ENCODE peak calls at places on chromosomes 6 and 20, in six cellular contexts. One of them, this sample, is unnamed.

GRCh38 chr20:34369265-34369664 is 6.2 kb downstream of the ITCH start:
- DNase-seq in coronary artery: peak
- DNase-seq in neural progenitor cell: no peak
- DNase-seq in CD8-positive, alpha-beta T cell: no peak
- DNase-seq in ovary: no peak
- DNase-seq in breast epithelium: no peak
- DNase-seq in this sample: no peak

GRCh38 chr20:22563062-22563965 is 21.1 kb downstream of the FOXA2 start:
- DNase-seq in coronary artery: no peak
- DNase-seq in neural progenitor cell: no peak
- DNase-seq in CD8-positive, alpha-beta T cell: no peak
- DNase-seq in ovary: no peak
- DNase-seq in breast epithelium: no peak
- DNase-seq in this sample: no peak

GRCh38 chr6:52284131-52284459 is 447 bp downstream of the MCM3 start:
- DNase-seq in coronary artery: no peak
- DNase-seq in neural progenitor cell: peak
- DNase-seq in CD8-positive, alpha-beta T cell: no peak
- DNase-seq in ovary: no peak
- DNase-seq in breast epithelium: no peak
- DNase-seq in this sample: peak

GRCh38 chr20:775679-776135 is 7.4 kb upstream of the SLC52A3 start:
- DNase-seq in coronary artery: no peak
- DNase-seq in neural progenitor cell: peak
- DNase-seq in CD8-positive, alpha-beta T cell: no peak
- DNase-seq in ovary: no peak
- DNase-seq in breast epithelium: no peak
- DNase-seq in this sample: peak

GRCh38 chr6:66161546-66162108 is 454.6 kb upstream of the EYS start:
- DNase-seq in coronary artery: no peak
- DNase-seq in neural progenitor cell: no peak
- DNase-seq in CD8-positive, alpha-beta T cell: no peak
- DNase-seq in ovary: no peak
- DNase-seq in breast epithelium: no peak
- DNase-seq in this sample: no peak

GRCh38 chr6:149271348-149272340 is 45.9 kb upstream of the TAB2 start:
- DNase-seq in coronary artery: no peak
- DNase-seq in neural progenitor cell: no peak
- DNase-seq in CD8-positive, alpha-beta T cell: peak
- DNase-seq in ovary: no peak
- DNase-seq in breast epithelium: no peak
- DNase-seq in this sample: no peak

GRCh38 chr20:34985439-34986310 is 30.0 kb downstream of the MYH7B start:
- DNase-seq in coronary artery: no peak
- DNase-seq in neural progenitor cell: no peak
- DNase-seq in CD8-positive, alpha-beta T cell: no peak
- DNase-seq in ovary: no peak
- DNase-seq in breast epithelium: no peak
- DNase-seq in this sample: no peak

GRCh38 chr6:13615802-13616140 is 636 bp downstream of the NOL7 start:
- DNase-seq in coronary artery: no peak
- DNase-seq in neural progenitor cell: peak
- DNase-seq in CD8-positive, alpha-beta T cell: peak
- DNase-seq in ovary: peak
- DNase-seq in breast epithelium: no peak
- DNase-seq in this sample: peak

GRCh38 chr6:27237089-27237723 is 10.3 kb upstream of the PRSS16 start:
- DNase-seq in coronary artery: no peak
- DNase-seq in neural progenitor cell: peak
- DNase-seq in CD8-positive, alpha-beta T cell: no peak
- DNase-seq in ovary: peak
- DNase-seq in breast epithelium: no peak
- DNase-seq in this sample: peak

GRCh38 chr20:23298926-23299672 is 51.5 kb upstream of the NXT1 start:
- DNase-seq in coronary artery: peak
- DNase-seq in neural progenitor cell: no peak
- DNase-seq in CD8-positive, alpha-beta T cell: no peak
- DNase-seq in ovary: no peak
- DNase-seq in breast epithelium: no peak
- DNase-seq in this sample: no peak

GRCh38 chr6:151440930-151441329 is 11.0 kb downstream of the RMND1 start:
- DNase-seq in coronary artery: no peak
- DNase-seq in neural progenitor cell: no peak
- DNase-seq in CD8-positive, alpha-beta T cell: no peak
- DNase-seq in ovary: no peak
- DNase-seq in breast epithelium: no peak
- DNase-seq in this sample: no peak

GRCh38 chr20:25533920-25534700 is 51.2 kb downstream of the NINL start:
- DNase-seq in coronary artery: no peak
- DNase-seq in neural progenitor cell: no peak
- DNase-seq in CD8-positive, alpha-beta T cell: no peak
- DNase-seq in ovary: no peak
- DNase-seq in breast epithelium: no peak
- DNase-seq in this sample: peak

GRCh38 chr6:117515326-117515725 is 32.9 kb downstream of the DCBLD1 start:
- DNase-seq in coronary artery: no peak
- DNase-seq in neural progenitor cell: no peak
- DNase-seq in CD8-positive, alpha-beta T cell: no peak
- DNase-seq in ovary: no peak
- DNase-seq in breast epithelium: no peak
- DNase-seq in this sample: no peak

GRCh38 chr6:101830501-101831031 is 437.1 kb downstream of the GRIK2 start:
- DNase-seq in coronary artery: no peak
- DNase-seq in neural progenitor cell: no peak
- DNase-seq in CD8-positive, alpha-beta T cell: no peak
- DNase-seq in ovary: no peak
- DNase-seq in breast epithelium: no peak
- DNase-seq in this sample: no peak

GRCh38 chr6:151239603-151240035 is at the start of gene AKAP12:
- DNase-seq in coronary artery: peak
- DNase-seq in neural progenitor cell: peak
- DNase-seq in CD8-positive, alpha-beta T cell: no peak
- DNase-seq in ovary: peak
- DNase-seq in breast epithelium: no peak
- DNase-seq in this sample: peak

GRCh38 chr6:34317882-34318491 is 69.2 kb upstream of the SMIM29 start:
- DNase-seq in coronary artery: no peak
- DNase-seq in neural progenitor cell: no peak
- DNase-seq in CD8-positive, alpha-beta T cell: no peak
- DNase-seq in ovary: no peak
- DNase-seq in breast epithelium: no peak
- DNase-seq in this sample: no peak

GRCh38 chr20:47795214-47795667 is 10.0 kb upstream of the SULF2 start:
- DNase-seq in coronary artery: no peak
- DNase-seq in neural progenitor cell: no peak
- DNase-seq in CD8-positive, alpha-beta T cell: no peak
- DNase-seq in ovary: no peak
- DNase-seq in breast epithelium: peak
- DNase-seq in this sample: no peak

GRCh38 chr6:15366879-15367278 is 121.0 kb downstream of the JARID2 start:
- DNase-seq in coronary artery: no peak
- DNase-seq in neural progenitor cell: no peak
- DNase-seq in CD8-positive, alpha-beta T cell: no peak
- DNase-seq in ovary: no peak
- DNase-seq in breast epithelium: no peak
- DNase-seq in this sample: no peak
- H3K4me3 ChIP-seq in coronary artery: no peak
- H3K4me3 ChIP-seq in neural progenitor cell: no peak
- H3K4me3 ChIP-seq in CD8-positive, alpha-beta T cell: no peak
- H3K4me3 ChIP-seq in ovary: no peak
- H3K4me3 ChIP-seq in breast epithelium: no peak
- H3K4me3 ChIP-seq in this sample: no peak

GRCh38 chr6:138560130-138560850 is 61.0 kb upstream of the NHSL1 start:
- DNase-seq in coronary artery: no peak
- DNase-seq in neural progenitor cell: no peak
- DNase-seq in CD8-positive, alpha-beta T cell: no peak
- DNase-seq in ovary: no peak
- DNase-seq in breast epithelium: no peak
- DNase-seq in this sample: no peak

GRCh38 chr6:138559153-138559552 is 59.9 kb upstream of the NHSL1 start:
- DNase-seq in coronary artery: no peak
- DNase-seq in neural progenitor cell: no peak
- DNase-seq in CD8-positive, alpha-beta T cell: no peak
- DNase-seq in ovary: no peak
- DNase-seq in breast epithelium: no peak
- DNase-seq in this sample: no peak

GRCh38 chr6:138557147-138557546 is 57.9 kb upstream of the NHSL1 start:
- DNase-seq in coronary artery: no peak
- DNase-seq in neural progenitor cell: no peak
- DNase-seq in CD8-positive, alpha-beta T cell: no peak
- DNase-seq in ovary: no peak
- DNase-seq in breast epithelium: no peak
- DNase-seq in this sample: no peak

GRCh38 chr6:138554146-138554545 is 54.9 kb upstream of the NHSL1 start:
- DNase-seq in coronary artery: no peak
- DNase-seq in neural progenitor cell: no peak
- DNase-seq in CD8-positive, alpha-beta T cell: no peak
- DNase-seq in ovary: no peak
- DNase-seq in breast epithelium: no peak
- DNase-seq in this sample: no peak

DNA sequence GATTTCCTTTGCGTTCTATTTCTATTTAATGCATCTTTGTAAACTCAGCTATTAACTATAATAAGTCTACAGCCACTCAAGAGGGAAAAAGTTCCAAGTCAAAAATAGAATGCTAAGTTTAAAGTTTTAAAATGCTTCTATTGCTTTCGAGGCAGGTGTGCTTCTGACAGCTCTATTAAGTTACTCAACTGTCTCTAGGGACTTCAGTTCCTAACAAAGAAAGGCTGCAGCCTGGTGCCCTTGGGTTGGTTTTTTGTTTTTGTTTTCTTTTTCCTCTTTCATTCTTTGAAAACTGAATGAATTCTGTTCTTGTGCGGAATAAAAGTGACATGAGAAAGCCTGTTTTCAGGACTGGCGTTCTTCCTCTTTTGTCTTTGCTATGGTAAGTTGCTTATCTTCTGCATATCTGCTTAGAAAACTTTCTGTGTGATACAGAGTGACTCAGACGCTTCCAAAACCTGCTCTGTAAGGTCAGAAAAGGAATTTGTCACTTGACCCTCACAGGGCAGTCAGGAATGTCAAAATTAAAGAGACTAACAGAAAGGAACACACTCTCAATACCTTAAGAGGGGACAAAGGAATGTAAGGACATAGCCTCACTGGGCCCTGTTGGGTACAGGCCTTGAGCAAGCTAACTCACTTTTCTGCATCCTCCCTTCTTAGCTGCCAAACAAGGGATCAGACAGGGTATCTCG is 56.1 kb upstream of the NHSL1 start:
- DNase-seq in coronary artery: no peak
- DNase-seq in neural progenitor cell: peak
- DNase-seq in CD8-positive, alpha-beta T cell: no peak
- DNase-seq in ovary: no peak
- DNase-seq in breast epithelium: no peak
- DNase-seq in this sample: no peak
- H3K4me3 ChIP-seq in coronary artery: no peak
- H3K4me3 ChIP-seq in neural progenitor cell: no peak
- H3K4me3 ChIP-seq in CD8-positive, alpha-beta T cell: no peak
- H3K4me3 ChIP-seq in ovary: no peak
- H3K4me3 ChIP-seq in breast epithelium: no peak
- H3K4me3 ChIP-seq in this sample: no peak

GRCh38 chr6:26234421-26235239 is 130.4 kb upstream of the BTN3A2 start:
- DNase-seq in coronary artery: no peak
- DNase-seq in neural progenitor cell: peak
- DNase-seq in CD8-positive, alpha-beta T cell: peak
- DNase-seq in ovary: no peak
- DNase-seq in breast epithelium: peak
- DNase-seq in this sample: peak

GRCh38 chr6:26232950-26233607 is 131.9 kb upstream of the BTN3A2 start:
- DNase-seq in coronary artery: no peak
- DNase-seq in neural progenitor cell: peak
- DNase-seq in CD8-positive, alpha-beta T cell: no peak
- DNase-seq in ovary: no peak
- DNase-seq in breast epithelium: no peak
- DNase-seq in this sample: no peak

GRCh38 chr6:26232306-26232949 is 132.6 kb upstream of the BTN3A2 start:
- DNase-seq in coronary artery: no peak
- DNase-seq in neural progenitor cell: no peak
- DNase-seq in CD8-positive, alpha-beta T cell: no peak
- DNase-seq in ovary: no peak
- DNase-seq in breast epithelium: no peak
- DNase-seq in this sample: no peak

GRCh38 chr6:26235240-26235730 is 129.7 kb upstream of the BTN3A2 start:
- DNase-seq in coronary artery: no peak
- DNase-seq in neural progenitor cell: no peak
- DNase-seq in CD8-positive, alpha-beta T cell: no peak
- DNase-seq in ovary: no peak
- DNase-seq in breast epithelium: no peak
- DNase-seq in this sample: no peak

DNA sequence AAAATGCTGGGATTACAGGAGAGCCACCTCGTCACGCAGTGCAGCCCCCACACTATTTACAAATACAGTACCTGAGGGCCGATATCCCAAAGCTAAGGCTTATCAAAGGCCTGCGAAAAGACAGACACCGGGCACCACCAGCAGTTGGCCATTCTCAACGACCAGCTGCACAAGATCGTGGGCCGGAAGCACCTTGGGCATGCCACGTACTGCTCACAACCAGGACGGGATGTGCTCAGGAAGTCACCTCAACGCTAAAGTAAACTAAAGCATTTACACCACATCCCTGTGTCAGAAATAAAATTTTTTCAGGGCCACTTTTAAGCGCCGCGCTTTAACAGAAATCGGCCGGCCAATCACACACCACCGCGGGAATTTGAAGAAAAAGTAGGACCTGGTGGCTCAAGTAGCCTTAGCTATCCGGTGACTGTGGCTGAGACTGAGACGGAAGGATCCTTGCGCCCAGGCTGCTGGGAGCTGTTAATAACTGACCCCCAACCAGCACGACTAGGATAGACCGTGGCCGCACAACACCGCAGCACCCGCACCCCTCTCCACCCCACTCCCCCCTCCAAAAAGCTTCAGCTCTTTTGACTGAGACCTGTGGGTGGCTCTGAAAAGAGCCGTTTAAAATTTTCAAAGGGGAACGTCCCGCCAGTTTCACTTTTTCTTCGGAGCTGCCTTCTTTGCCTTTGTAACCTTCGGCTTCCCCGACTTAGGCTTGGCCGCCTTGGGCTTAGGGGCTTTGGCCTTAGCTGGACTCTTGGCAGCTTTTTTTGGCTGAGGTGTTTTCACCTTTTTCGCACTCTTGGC is 131.2 kb upstream of the BTN3A2 start:
- DNase-seq in coronary artery: no peak
- DNase-seq in neural progenitor cell: peak
- DNase-seq in CD8-positive, alpha-beta T cell: peak
- DNase-seq in ovary: no peak
- DNase-seq in breast epithelium: peak
- DNase-seq in this sample: no peak
- H3K4me3 ChIP-seq in coronary artery: peak
- H3K4me3 ChIP-seq in neural progenitor cell: peak
- H3K4me3 ChIP-seq in CD8-positive, alpha-beta T cell: peak
- H3K4me3 ChIP-seq in ovary: peak
- H3K4me3 ChIP-seq in breast epithelium: peak
- H3K4me3 ChIP-seq in this sample: peak

DNA sequence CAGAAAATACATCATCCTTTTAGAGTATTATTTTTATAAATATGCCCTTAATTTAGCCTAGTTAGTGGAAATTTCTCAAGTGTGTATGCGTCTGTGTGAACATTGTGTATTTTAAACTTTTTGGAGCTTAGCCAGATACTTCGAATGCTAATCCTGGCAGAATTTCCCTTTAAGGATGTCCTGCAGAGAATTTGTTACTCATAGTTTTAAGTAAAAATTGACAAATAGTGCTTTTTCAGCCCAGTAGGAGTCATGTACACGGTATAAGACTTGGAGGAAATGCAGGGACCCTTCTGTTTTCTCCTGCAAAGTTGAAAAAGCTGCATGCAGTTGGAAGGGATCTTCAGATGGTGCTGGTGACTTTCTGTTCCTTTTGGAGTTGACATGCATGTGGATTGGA is at the start of gene FHL5:
- DNase-seq in coronary artery: no peak
- DNase-seq in neural progenitor cell: no peak
- DNase-seq in CD8-positive, alpha-beta T cell: no peak
- DNase-seq in ovary: no peak
- DNase-seq in breast epithelium: no peak
- DNase-seq in this sample: no peak
- H3K4me3 ChIP-seq in coronary artery: peak
- H3K4me3 ChIP-seq in neural progenitor cell: no peak
- H3K4me3 ChIP-seq in CD8-positive, alpha-beta T cell: no peak
- H3K4me3 ChIP-seq in ovary: peak
- H3K4me3 ChIP-seq in breast epithelium: no peak
- H3K4me3 ChIP-seq in this sample: no peak